ENCODE peak calls at places on chromosomes 11 and 22, in eight cellular contexts. I is cardiac muscle cell, X is Caco-2, Z is endodermal cell, E is prostate gland, T is right lobe of liver, W is thyroid gland, P is ovary. A is an unnamed sample.

GRCh38 chr11:726278-726915 is 20.4 kb downstream of the EPS8L2 start:
- DNase-seq in I (peak; percentile 62), X (no peak), Z (peak; percentile 80), E (peak; percentile 75), T (peak; percentile 57), W (peak; percentile 95), P (peak; percentile 60), A (no peak)

GRCh38 chr22:27490080-27490479 is 311.5 kb downstream of the MN1 start:
- DNase-seq in I (no peak), X (no peak), Z (no peak), E (no peak), T (peak; percentile 77), W (no peak), P (no peak), A (no peak)

GRCh38 chr11:119373917-119374631 is 7.4 kb downstream of the USP2 start:
- DNase-seq in I (peak; percentile 89), X (peak; percentile 95), Z (peak; percentile 97), E (peak; percentile 55), T (peak; percentile 65), W (peak; percentile 76), P (no peak), A (peak; percentile 66)

GRCh38 chr11:126431401-126432064 is 76.0 kb downstream of the ST3GAL4 start:
- DNase-seq in I (no peak), X (no peak), Z (no peak), E (no peak), T (no peak), W (no peak), P (peak; percentile 69), A (no peak)

GRCh38 chr11:76232026-76232665 is 25.8 kb upstream of the WNT11 start:
- DNase-seq in I (no peak), X (no peak), Z (no peak), E (no peak), T (no peak), W (no peak), P (no peak), A (no peak)

GRCh38 chr11:100682247-100682969 is 4.7 kb upstream of the ARHGAP42 start:
- DNase-seq in I (no peak), X (peak; percentile 35), Z (no peak), E (no peak), T (no peak), W (no peak), P (no peak), A (peak; percentile 18)

GRCh38 chr11:133078591-133079179 is 453.6 kb downstream of the OPCML start:
- DNase-seq in I (peak; percentile 73), X (peak; percentile 75), Z (peak; percentile 90), E (peak; percentile 16), T (no peak), W (peak; percentile 50), P (no peak), A (peak; percentile 28)

GRCh38 chr11:62921573-62922188 is 518 bp upstream of the CHRM1 start:
- DNase-seq in I (no peak), X (no peak), Z (peak; percentile 55), E (peak; percentile 61), T (no peak), W (peak; percentile 50), P (no peak), A (no peak)

GRCh38 chr11:59616396-59616982 is 915 bp upstream of the OSBP start:
- DNase-seq in I (no peak), X (no peak), Z (no peak), E (no peak), T (peak; percentile 95), W (no peak), P (no peak), A (no peak)

GRCh38 chr22:25053153-25053805 is 100.8 kb downstream of the KIAA1671 start:
- DNase-seq in I (no peak), X (peak; percentile 53), Z (no peak), E (no peak), T (no peak), W (no peak), P (no peak), A (no peak)

GRCh38 chr22:50436841-50437341 is 37.9 kb downstream of the SBF1 start:
- DNase-seq in I (no peak), X (no peak), Z (no peak), E (no peak), T (peak; percentile 14), W (no peak), P (no peak), A (no peak)

DNA sequence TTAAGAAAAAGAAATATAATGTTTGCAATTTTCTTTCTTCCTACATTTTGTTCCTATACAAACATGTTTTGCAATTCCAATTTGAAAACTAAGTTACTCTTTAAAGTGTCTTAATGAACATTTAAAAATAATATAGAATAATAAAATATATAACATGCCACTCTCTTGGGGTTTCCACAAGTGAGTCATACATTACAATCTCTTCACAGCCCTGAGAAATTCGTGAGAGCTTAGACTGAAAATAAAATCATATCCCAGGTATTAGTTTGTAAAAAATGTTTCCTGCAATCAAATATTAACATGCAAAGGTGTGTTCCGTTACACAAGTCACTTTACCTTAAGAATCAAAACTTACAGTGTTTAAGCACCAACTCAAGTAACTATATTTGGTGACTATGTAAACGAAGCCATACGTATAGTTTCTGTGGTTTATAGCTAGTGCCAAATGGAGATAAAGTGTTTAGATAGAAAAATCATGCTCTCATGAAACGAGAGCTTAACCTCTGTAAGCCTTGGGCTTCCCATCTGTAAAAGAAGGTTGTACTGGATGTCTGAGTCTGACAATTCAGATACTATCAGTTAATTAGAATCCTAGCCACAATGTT is 253.6 kb upstream of the ANO3 start:
- DNase-seq in I (no peak), X (no peak), Z (no peak), E (no peak), T (no peak), W (no peak), P (no peak), A (no peak)
- H3K4me3 ChIP-seq in I (no peak overlapping the region), X (no peak overlapping the region), Z (no peak overlapping the region), E (no peak overlapping the region), T (no peak overlapping the region), W (no peak overlapping the region), P (no peak overlapping the region), A (no peak overlapping the region)

DNA sequence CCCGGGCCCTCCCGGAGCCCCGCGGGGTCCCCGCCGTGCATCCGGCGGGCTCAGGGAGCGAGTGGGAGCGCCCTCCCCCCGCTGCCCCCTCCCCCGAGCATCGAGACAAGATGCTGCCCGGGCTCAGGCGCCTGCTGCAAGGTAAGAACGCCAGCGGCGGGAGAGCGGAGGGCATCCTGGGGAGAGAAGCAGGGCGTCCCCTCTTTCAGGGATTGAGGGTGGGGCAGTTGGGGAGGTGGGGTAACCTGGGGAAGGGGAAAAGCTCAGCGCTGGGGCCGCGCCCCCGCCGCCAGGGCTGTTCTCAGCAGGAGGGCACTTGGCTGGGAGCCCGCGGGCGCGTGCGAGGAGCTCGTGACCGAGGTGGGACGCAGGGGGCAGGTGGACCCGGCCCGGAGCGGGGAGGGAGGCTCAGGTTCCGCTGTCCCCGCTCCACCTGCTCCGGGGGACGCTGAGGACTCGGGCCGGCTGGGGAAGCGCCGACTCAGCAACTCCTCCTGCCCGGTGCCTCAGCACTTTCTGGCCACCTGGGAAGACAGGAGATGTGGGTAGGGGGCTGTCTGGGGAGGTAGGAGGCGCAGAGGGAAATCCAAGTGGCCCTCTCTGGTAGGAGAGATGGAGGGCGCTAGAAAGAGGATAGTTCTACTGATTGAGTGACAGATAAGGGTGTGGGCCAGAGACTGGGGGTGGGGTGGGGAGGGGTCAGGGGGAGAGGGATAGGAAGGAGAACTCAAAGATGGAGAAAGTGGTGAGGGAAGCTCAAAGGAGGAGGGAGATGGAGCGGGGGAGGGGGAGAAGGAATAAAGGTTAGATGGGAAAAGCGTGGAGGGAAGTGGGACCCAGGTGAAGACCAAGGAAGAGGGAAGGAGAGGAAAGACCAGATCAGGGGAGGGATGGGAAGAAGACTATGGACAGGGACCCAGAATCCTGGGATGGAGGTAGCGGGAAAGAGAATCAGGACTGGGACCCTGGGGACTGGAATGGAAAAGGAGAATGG is 725 bp downstream of the RTN4RL2 start:
- DNase-seq in I (no peak), X (no peak), Z (peak; percentile 82), E (no peak), T (no peak), W (peak; percentile 60), P (no peak), A (no peak)
- H3K27me3 ChIP-seq in I (peaks cover 65% of the 10 kb centered on the region), X (peaks cover 3% of the 10 kb centered on the region), Z (peaks cover 96% of the 10 kb centered on the region), E (peaks cover 3% of the 10 kb centered on the region), T (no peaks in the 10 kb centered on the region), W (no peaks in the 10 kb centered on the region), P (peaks cover 6% of the 10 kb centered on the region), A (peaks cover 9% of the 10 kb centered on the region)

DNA sequence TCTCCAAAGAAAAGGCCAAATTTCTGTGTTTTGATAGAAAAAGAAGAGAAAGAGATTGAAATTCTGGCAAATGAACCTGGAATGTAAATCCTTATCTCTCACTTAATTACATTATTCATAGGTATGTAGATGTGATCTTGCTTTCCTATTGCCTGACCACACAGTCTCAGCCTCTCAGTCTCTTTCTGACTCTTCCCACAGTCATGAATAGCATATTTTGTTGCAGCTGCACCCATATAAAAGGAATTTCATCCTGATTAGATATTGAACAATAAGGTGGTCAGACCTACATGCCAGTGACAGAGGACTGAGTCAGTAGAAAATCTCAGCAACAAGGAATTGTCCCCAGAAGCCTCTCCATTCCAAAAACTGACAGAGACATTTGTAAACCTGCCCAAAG is 62.9 kb upstream of the LRRC4C start:
- DNase-seq in I (no peak), X (no peak), Z (no peak), E (no peak), T (no peak), W (no peak), P (no peak), A (no peak)
- H3K9me3 ChIP-seq in I (no peaks in the 10 kb centered on the region), X (no peaks in the 10 kb centered on the region), Z (no peaks in the 10 kb centered on the region), E (no peaks in the 10 kb centered on the region), T (no peaks in the 10 kb centered on the region), W (no peaks in the 10 kb centered on the region), P (no peaks in the 10 kb centered on the region), A (no peaks in the 10 kb centered on the region)

GRCh38 chr11:66100272-66101037 is 30.4 kb downstream of the PACS1 start:
- DNase-seq in I (no peak), X (no peak), Z (no peak), E (peak; percentile 77), T (peak; percentile 70), W (peak; percentile 98), P (peak; percentile 68), A (peak; percentile 12)
- H3K4me3 ChIP-seq in I (no peak overlapping the region), X (no peak overlapping the region), Z (no peak overlapping the region), E (no peak overlapping the region), T (no peak overlapping the region), W (no peak overlapping the region), P (no peak overlapping the region), A (no peak overlapping the region)

DNA sequence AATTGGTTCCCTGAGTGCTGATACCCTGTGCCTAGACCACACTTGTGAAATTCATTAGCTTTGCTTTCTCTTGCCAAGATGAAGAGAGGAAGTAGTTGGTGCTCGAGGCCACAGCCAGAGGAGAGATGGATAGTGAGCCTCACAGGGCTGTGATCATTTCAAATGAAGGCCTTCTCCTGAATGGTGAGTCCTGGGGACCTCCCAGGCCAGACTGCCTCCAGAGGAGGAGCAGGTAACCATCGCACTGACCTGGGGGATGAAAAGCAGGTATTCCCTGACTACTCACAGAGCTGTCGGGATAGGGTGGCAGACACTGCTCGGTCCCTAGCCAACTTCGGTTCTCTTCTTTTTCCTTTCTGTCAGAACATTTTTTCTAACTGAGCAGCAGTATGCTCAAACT is 4.8 kb upstream of the FXYD6 start:
- DNase-seq in I (no peak), X (no peak), Z (peak; percentile 44), E (no peak), T (no peak), W (no peak), P (no peak), A (no peak)
- H3K27me3 ChIP-seq in I (no peaks in the 10 kb centered on the region), X (peaks cover 7% of the 10 kb centered on the region), Z (no peaks in the 10 kb centered on the region), E (no peaks in the 10 kb centered on the region), T (no peaks in the 10 kb centered on the region), W (no peaks in the 10 kb centered on the region), P (no peaks in the 10 kb centered on the region), A (no peaks in the 10 kb centered on the region)

A was measured in HAP-1.